ENCODE peak calls at places on chromosomes 2 and 18, in eight cellular contexts. One of them, this sample, is unnamed.

GRCh38 chr2:138493334-138493733 is 8.2 kb upstream of the SPOPL start:
- DNase-seq in osteocyte: no peak
- DNase-seq in HTR-8/SVneo: no peak
- DNase-seq in AML-193: no peak
- DNase-seq in KBM-7: no peak
- DNase-seq in nucleus accumbens: no peak
- DNase-seq in renal cortical epithelial cell: no peak
- DNase-seq in stimulated activated CD4-positive, alpha-beta T cell treated with anti-CD3 and anti-CD28 coated beads, TNF-alpha, amount 100 ng/mL, for 1 hour: no peak
- DNase-seq in this sample: no peak

GRCh38 chr2:42486145-42486906 is 7.5 kb downstream of the KCNG3 start:
- DNase-seq in AML-193: no peak
- DNase-seq in renal cortical epithelial cell: no peak
- DNase-seq in KBM-7: no peak
- DNase-seq in osteocyte: no peak
- DNase-seq in stimulated activated CD4-positive, alpha-beta T cell treated with anti-CD3 and anti-CD28 coated beads, TNF-alpha, amount 100 ng/mL, for 1 hour: no peak
- DNase-seq in HTR-8/SVneo: no peak
- DNase-seq in nucleus accumbens: no peak
- DNase-seq in this sample: no peak

GRCh38 chr2:191318037-191318728 is 73.0 kb downstream of the MYO1B start:
- DNase-seq in nucleus accumbens: no peak
- DNase-seq in stimulated activated CD4-positive, alpha-beta T cell treated with anti-CD3 and anti-CD28 coated beads, TNF-alpha, amount 100 ng/mL, for 1 hour: no peak
- DNase-seq in AML-193: peak
- DNase-seq in HTR-8/SVneo: no peak
- DNase-seq in osteocyte: no peak
- DNase-seq in KBM-7: peak
- DNase-seq in renal cortical epithelial cell: no peak
- DNase-seq in this sample: no peak

GRCh38 chr18:2529154-2529553 is 42.2 kb downstream of the METTL4 start:
- DNase-seq in osteocyte: no peak
- DNase-seq in renal cortical epithelial cell: peak
- DNase-seq in KBM-7: no peak
- DNase-seq in nucleus accumbens: no peak
- DNase-seq in stimulated activated CD4-positive, alpha-beta T cell treated with anti-CD3 and anti-CD28 coated beads, TNF-alpha, amount 100 ng/mL, for 1 hour: no peak
- DNase-seq in AML-193: no peak
- DNase-seq in HTR-8/SVneo: peak
- DNase-seq in this sample: peak

GRCh38 chr2:99249951-99250350 is 5.5 kb downstream of the LYG2 start:
- DNase-seq in HTR-8/SVneo: no peak
- DNase-seq in AML-193: no peak
- DNase-seq in stimulated activated CD4-positive, alpha-beta T cell treated with anti-CD3 and anti-CD28 coated beads, TNF-alpha, amount 100 ng/mL, for 1 hour: no peak
- DNase-seq in renal cortical epithelial cell: no peak
- DNase-seq in KBM-7: no peak
- DNase-seq in nucleus accumbens: no peak
- DNase-seq in osteocyte: no peak
- DNase-seq in this sample: no peak

GRCh38 chr2:38797276-38797675 is 19.3 kb downstream of the GEMIN6 start:
- DNase-seq in KBM-7: no peak
- DNase-seq in renal cortical epithelial cell: peak
- DNase-seq in HTR-8/SVneo: peak
- DNase-seq in osteocyte: no peak
- DNase-seq in stimulated activated CD4-positive, alpha-beta T cell treated with anti-CD3 and anti-CD28 coated beads, TNF-alpha, amount 100 ng/mL, for 1 hour: no peak
- DNase-seq in nucleus accumbens: no peak
- DNase-seq in AML-193: no peak
- DNase-seq in this sample: peak

GRCh38 chr2:127270663-127271062 is 23.3 kb downstream of the ERCC3 start:
- DNase-seq in KBM-7: no peak
- DNase-seq in stimulated activated CD4-positive, alpha-beta T cell treated with anti-CD3 and anti-CD28 coated beads, TNF-alpha, amount 100 ng/mL, for 1 hour: no peak
- DNase-seq in nucleus accumbens: no peak
- DNase-seq in renal cortical epithelial cell: no peak
- DNase-seq in AML-193: no peak
- DNase-seq in HTR-8/SVneo: no peak
- DNase-seq in osteocyte: no peak
- DNase-seq in this sample: no peak

GRCh38 chr2:63926800-63927199 is 85.1 kb downstream of the UGP2 start:
- DNase-seq in renal cortical epithelial cell: no peak
- DNase-seq in AML-193: no peak
- DNase-seq in stimulated activated CD4-positive, alpha-beta T cell treated with anti-CD3 and anti-CD28 coated beads, TNF-alpha, amount 100 ng/mL, for 1 hour: no peak
- DNase-seq in osteocyte: no peak
- DNase-seq in KBM-7: no peak
- DNase-seq in nucleus accumbens: no peak
- DNase-seq in HTR-8/SVneo: no peak
- DNase-seq in this sample: no peak

GRCh38 chr2:175435012-175435411 is 253.5 kb upstream of the ATP5MC3 start:
- DNase-seq in renal cortical epithelial cell: no peak
- DNase-seq in HTR-8/SVneo: no peak
- DNase-seq in osteocyte: no peak
- DNase-seq in nucleus accumbens: no peak
- DNase-seq in KBM-7: no peak
- DNase-seq in stimulated activated CD4-positive, alpha-beta T cell treated with anti-CD3 and anti-CD28 coated beads, TNF-alpha, amount 100 ng/mL, for 1 hour: no peak
- DNase-seq in AML-193: peak
- DNase-seq in this sample: no peak

GRCh38 chr2:215503381-215503780 is 67.5 kb upstream of the FN1 start:
- DNase-seq in renal cortical epithelial cell: no peak
- DNase-seq in stimulated activated CD4-positive, alpha-beta T cell treated with anti-CD3 and anti-CD28 coated beads, TNF-alpha, amount 100 ng/mL, for 1 hour: no peak
- DNase-seq in osteocyte: no peak
- DNase-seq in HTR-8/SVneo: no peak
- DNase-seq in KBM-7: no peak
- DNase-seq in nucleus accumbens: no peak
- DNase-seq in AML-193: no peak
- DNase-seq in this sample: no peak

GRCh38 chr2:232476791-232477190 is 10.8 kb downstream of the ECEL1 start:
- DNase-seq in HTR-8/SVneo: no peak
- DNase-seq in KBM-7: no peak
- DNase-seq in nucleus accumbens: no peak
- DNase-seq in AML-193: no peak
- DNase-seq in osteocyte: no peak
- DNase-seq in renal cortical epithelial cell: no peak
- DNase-seq in stimulated activated CD4-positive, alpha-beta T cell treated with anti-CD3 and anti-CD28 coated beads, TNF-alpha, amount 100 ng/mL, for 1 hour: no peak
- DNase-seq in this sample: no peak

GRCh38 chr2:144890828-144891227 is 370.9 kb upstream of the ZEB2 start:
- DNase-seq in osteocyte: no peak
- DNase-seq in HTR-8/SVneo: peak
- DNase-seq in stimulated activated CD4-positive, alpha-beta T cell treated with anti-CD3 and anti-CD28 coated beads, TNF-alpha, amount 100 ng/mL, for 1 hour: no peak
- DNase-seq in KBM-7: peak
- DNase-seq in nucleus accumbens: no peak
- DNase-seq in AML-193: peak
- DNase-seq in renal cortical epithelial cell: peak
- DNase-seq in this sample: no peak

GRCh38 chr2:64857581-64858471 is 131.4 kb upstream of the SLC1A4 start:
- DNase-seq in nucleus accumbens: peak
- DNase-seq in HTR-8/SVneo: no peak
- DNase-seq in KBM-7: no peak
- DNase-seq in AML-193: no peak
- DNase-seq in osteocyte: no peak
- DNase-seq in stimulated activated CD4-positive, alpha-beta T cell treated with anti-CD3 and anti-CD28 coated beads, TNF-alpha, amount 100 ng/mL, for 1 hour: no peak
- DNase-seq in renal cortical epithelial cell: no peak
- DNase-seq in this sample: no peak

GRCh38 chr2:1140389-1141003 is 189.8 kb downstream of the SNTG2 start:
- DNase-seq in HTR-8/SVneo: peak
- DNase-seq in AML-193: no peak
- DNase-seq in stimulated activated CD4-positive, alpha-beta T cell treated with anti-CD3 and anti-CD28 coated beads, TNF-alpha, amount 100 ng/mL, for 1 hour: peak
- DNase-seq in KBM-7: peak
- DNase-seq in nucleus accumbens: no peak
- DNase-seq in renal cortical epithelial cell: no peak
- DNase-seq in osteocyte: no peak
- DNase-seq in this sample: peak